ENCODE peak calls at places on chromosomes 3 and 15, in five cellular contexts. P is body of pancreas; J is CD8-positive, alpha-beta T cell; A is epithelial cell of proximal tubule; K is Peyer's patch. D is an unnamed sample.

GRCh38 chr15:49622561-49622960 is 1.7 kb downstream of the DTWD1 start:
- DNase-seq in P (peak), J (no peak), A (no peak), K (no peak), D (no peak)

GRCh38 chr15:81239190-81239589 is 42.5 kb downstream of the IL16 start:
- DNase-seq in P (no peak), J (no peak), A (no peak), K (no peak), D (no peak)

GRCh38 chr3:195129644-195130492 is 141.1 kb downstream of the XXYLT1 start:
- DNase-seq in P (no peak), J (no peak), A (no peak), K (no peak), D (no peak)

GRCh38 chr15:57910672-57911071 is 154.8 kb downstream of the ALDH1A2 start:
- DNase-seq in P (no peak), J (no peak), A (no peak), K (no peak), D (no peak)

GRCh38 chr3:73623316-73623715 is 1.4 kb downstream of the PDZRN3 start:
- DNase-seq in P (peak), J (no peak), A (no peak), K (no peak), D (no peak)

GRCh38 chr3:143037867-143038266 is 36.5 kb downstream of the U2SURP start:
- DNase-seq in P (no peak), J (no peak), A (no peak), K (no peak), D (no peak)

GRCh38 chr3:50165388-50166308 is 10.5 kb downstream of the SEMA3F start:
- DNase-seq in P (no peak), J (no peak), A (no peak), K (peak), D (no peak)

GRCh38 chr3:71580636-71581215 is 2.8 kb downstream of the FOXP1 start:
- DNase-seq in P (no peak), J (no peak), A (no peak), K (no peak), D (no peak)

GRCh38 chr15:63601026-63601726 is 4.0 kb downstream of the FBXL22 start:
- DNase-seq in P (peak), J (peak), A (no peak), K (peak), D (no peak)

GRCh38 chr3:98954242-98954641 is 52.7 kb upstream of the DCBLD2 start:
- DNase-seq in P (no peak), J (no peak), A (no peak), K (no peak), D (no peak)

GRCh38 chr3:161700998-161701397 is 204.4 kb downstream of the OTOL1 start:
- DNase-seq in P (no peak), J (no peak), A (no peak), K (no peak), D (no peak)

GRCh38 chr3:65635661-65636060 is 403.1 kb downstream of the MAGI1 start:
- DNase-seq in P (no peak), J (no peak), A (no peak), K (no peak), D (no peak)

GRCh38 chr3:55286695-55287094 is 200.4 kb downstream of the WNT5A start:
- DNase-seq in P (no peak), J (no peak), A (no peak), K (no peak), D (no peak)

GRCh38 chr3:136122006-136122405 is 74.1 kb downstream of the MSL2 start:
- DNase-seq in P (no peak), J (no peak), A (no peak), K (no peak), D (no peak)

DNA sequence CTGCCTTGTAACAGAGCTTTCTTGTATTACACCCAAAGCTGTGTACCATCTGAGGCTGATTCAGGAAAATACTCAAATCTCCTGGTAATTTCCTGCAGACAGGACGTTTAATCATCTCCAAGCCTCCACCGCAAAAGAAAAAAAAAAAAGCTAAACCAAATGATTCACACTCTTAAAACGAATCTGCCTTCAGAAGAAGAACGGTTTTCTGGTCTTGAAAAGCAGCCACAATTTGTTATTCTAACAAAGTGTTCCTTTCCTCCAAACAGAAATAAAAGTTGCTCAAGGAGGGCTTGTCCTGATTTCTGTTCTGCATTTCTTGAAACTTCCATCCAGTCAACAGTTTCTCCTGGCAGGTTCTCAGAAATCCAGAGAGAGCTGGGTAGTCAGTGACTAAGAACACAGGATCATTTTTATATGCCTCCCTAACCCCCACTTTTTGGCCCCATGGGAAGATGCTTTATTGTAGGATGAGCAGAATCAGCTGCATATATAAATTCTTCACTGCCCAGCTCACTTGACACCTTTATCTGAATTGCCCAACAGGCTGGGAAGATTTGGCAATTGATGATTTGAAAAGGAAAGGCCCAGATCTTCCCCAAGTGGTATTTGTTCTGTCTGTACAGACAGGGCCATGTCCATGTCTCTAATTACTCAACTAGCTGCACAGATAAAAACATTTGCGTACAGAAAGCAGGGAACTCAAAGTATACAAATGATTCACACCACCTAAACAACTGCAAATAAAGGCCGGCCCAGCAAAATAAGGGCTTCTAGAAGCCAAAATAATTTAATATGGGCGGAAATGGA is 41.0 kb upstream of the PRICKLE2 start:
- DNase-seq in P (no peak), J (no peak), A (peak), K (no peak), D (peak)
- H3K4me3 ChIP-seq in P (no peak), J (no peak), A (peak), K (no peak), D (peak)

GRCh38 chr15:45177285-45177684 is 10.5 kb downstream of the SHF start:
- DNase-seq in P (no peak), J (no peak), A (no peak), K (no peak), D (no peak)

GRCh38 chr15:45181491-45182285 is 6.1 kb downstream of the SHF start:
- DNase-seq in P (no peak), J (no peak), A (no peak), K (no peak), D (no peak)

GRCh38 chr15:45180201-45180600 is 7.6 kb downstream of the SHF start:
- DNase-seq in P (no peak), J (no peak), A (no peak), K (no peak), D (peak)

GRCh38 chr15:45180648-45181436 is 6.9 kb downstream of the SHF start:
- DNase-seq in P (no peak), J (no peak), A (no peak), K (no peak), D (no peak)

DNA sequence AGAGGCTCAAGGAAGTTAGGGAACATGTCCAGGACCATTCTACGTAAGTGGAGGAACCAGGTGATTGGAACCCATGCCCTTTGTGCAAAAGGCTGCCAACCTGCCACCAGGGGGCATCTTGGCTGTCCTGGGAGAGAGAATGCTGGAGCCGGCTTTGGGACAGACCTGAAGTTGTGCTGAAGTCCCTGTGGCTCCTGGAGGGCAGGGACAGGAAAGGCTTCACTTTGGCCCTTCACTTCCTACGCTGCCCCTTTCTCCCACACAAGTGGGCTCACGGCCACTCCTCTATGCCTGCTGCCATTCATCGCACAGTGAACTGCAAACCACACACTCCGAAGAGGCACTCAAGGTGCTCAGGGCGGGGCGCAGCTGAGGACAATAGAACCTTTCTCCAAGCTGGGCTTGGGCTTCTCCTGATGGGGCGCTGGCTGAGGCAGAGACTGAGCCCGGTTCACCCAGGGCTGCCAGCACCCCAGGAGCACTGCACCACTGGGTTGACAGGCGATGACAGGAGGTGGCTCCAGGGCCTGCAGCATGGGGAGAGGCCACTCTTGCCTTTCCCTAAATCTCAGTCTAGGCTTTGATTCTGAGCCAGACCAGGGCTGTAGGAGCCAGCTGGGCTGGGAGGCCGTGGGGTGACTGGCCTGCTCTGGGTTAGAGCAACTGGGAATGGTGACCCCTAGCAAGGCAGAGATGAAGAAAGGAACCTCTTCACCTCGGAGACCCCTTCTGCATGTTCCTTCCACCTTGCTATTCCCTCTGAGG is 8.4 kb downstream of the SHF start:
- DNase-seq in P (peak), J (peak), A (no peak), K (peak), D (no peak)
- TF ChIP-seq CTCF in P (peak), J (peak), A (peak), K (peak), D (no peak)

DNA sequence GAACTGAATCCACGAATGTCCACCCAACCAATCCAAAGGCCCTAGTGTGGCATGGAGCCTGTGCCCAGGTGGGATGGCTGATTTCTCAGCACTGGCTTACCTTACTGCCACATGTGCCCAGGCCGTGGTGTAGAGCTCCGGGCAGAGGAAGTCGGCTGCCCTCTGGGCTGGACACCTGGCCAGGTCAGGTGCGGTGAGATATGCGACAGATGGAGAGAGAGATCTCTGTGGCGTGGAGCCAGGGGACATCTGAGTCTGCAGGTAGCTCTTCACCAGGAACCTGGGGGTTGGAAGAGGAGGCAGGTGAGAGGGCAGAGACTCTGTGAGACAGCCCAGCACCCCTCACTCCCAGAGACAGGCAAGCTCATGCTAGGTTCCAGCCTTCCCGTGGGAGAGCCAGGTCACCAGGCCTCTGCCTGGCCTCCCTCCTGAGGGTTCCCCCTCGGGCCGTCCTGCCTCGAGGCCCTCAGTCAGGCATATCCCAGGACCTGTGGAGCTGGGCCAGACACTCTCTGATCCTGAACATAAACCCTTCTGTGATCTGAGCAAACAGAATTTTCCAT is 12.6 kb downstream of the ACOX2 start:
- DNase-seq in P (no peak), J (no peak), A (no peak), K (no peak), D (no peak)
- H3K4me3 ChIP-seq in P (no peak), J (no peak), A (no peak), K (no peak), D (no peak)

GRCh38 chr15:79540551-79540950 is 108.4 kb downstream of the MINAR1 start:
- DNase-seq in P (no peak), J (no peak), A (no peak), K (no peak), D (no peak)

GRCh38 chr15:79539426-79539825 is 107.3 kb downstream of the MINAR1 start:
- DNase-seq in P (no peak), J (no peak), A (no peak), K (no peak), D (no peak)

GRCh38 chr15:79541176-79541575 is 109.0 kb downstream of the MINAR1 start:
- DNase-seq in P (no peak), J (no peak), A (no peak), K (no peak), D (no peak)

GRCh38 chr15:79543097-79543496 is 111.0 kb downstream of the MINAR1 start:
- DNase-seq in P (no peak), J (no peak), A (no peak), K (no peak), D (no peak)
- TF ChIP-seq CTCF in P (no peak), J (no peak), A (no peak), K (no peak), D (no peak)

GRCh38 chr3:41598804-41599481 is 363.0 kb downstream of the ULK4 start:
- DNase-seq in P (no peak), J (no peak), A (no peak), K (no peak), D (no peak)
- H3K4me3 ChIP-seq in P (no peak), J (no peak), A (no peak), K (no peak), D (no peak)

GRCh38 chr3:10149222-10149621 is 7.6 kb downstream of the VHL start:
- DNase-seq in P (no peak), J (no peak), A (no peak), K (no peak), D (no peak)
- TF ChIP-seq CTCF in P (no peak), J (no peak), A (no peak), K (no peak), D (no peak)